ENCODE peak calls at places on chromosomes 4 and X, in six cellular contexts. One of them, this sample, is unnamed.

GRCh38 chr4:83371235-83371634 is 36.6 kb upstream of the HPSE start:
- DNase-seq in GM12891: no peak
- DNase-seq in K562: no peak
- DNase-seq in H1: no peak
- DNase-seq in HepG2: no peak
- DNase-seq in GM12878: no peak
- DNase-seq in this sample: no peak

GRCh38 chrX:14922437-14922836 is 49.2 kb downstream of the MOSPD2 start:
- DNase-seq in H1: no peak
- DNase-seq in K562: no peak
- DNase-seq in HepG2: no peak
- DNase-seq in GM12891: no peak
- DNase-seq in GM12878: no peak
- DNase-seq in this sample: no peak

GRCh38 chr4:106628616-106629606 is 260.3 kb upstream of the GIMD1 start:
- DNase-seq in GM12891: no peak
- DNase-seq in H1: no peak
- DNase-seq in HepG2: no peak
- DNase-seq in K562: no peak
- DNase-seq in GM12878: no peak
- DNase-seq in this sample: no peak

GRCh38 chrX:68989865-68990606 is 161.2 kb downstream of the EFNB1 start:
- DNase-seq in GM12891: no peak
- DNase-seq in HepG2: no peak
- DNase-seq in GM12878: no peak
- DNase-seq in K562: no peak
- DNase-seq in H1: peak; percentile 58
- DNase-seq in this sample: no peak

GRCh38 chr4:170079981-170080380 is 9.8 kb downstream of the AADAT start:
- DNase-seq in K562: no peak
- DNase-seq in H1: no peak
- DNase-seq in GM12891: no peak
- DNase-seq in GM12878: no peak
- DNase-seq in HepG2: no peak
- DNase-seq in this sample: no peak

GRCh38 chrX:95764972-95765451 is 919.6 kb upstream of the DIAPH2 start:
- DNase-seq in HepG2: peak; percentile 4
- DNase-seq in GM12891: no peak
- DNase-seq in K562: peak; percentile 14
- DNase-seq in H1: peak; percentile 41
- DNase-seq in GM12878: no peak
- DNase-seq in this sample: no peak

GRCh38 chrX:40072246-40072645 is 25.5 kb downstream of the BCOR start:
- DNase-seq in GM12891: no peak
- DNase-seq in H1: no peak
- DNase-seq in K562: no peak
- DNase-seq in HepG2: no peak
- DNase-seq in GM12878: no peak
- DNase-seq in this sample: no peak

GRCh38 chr4:9913846-9914245 is 107.5 kb downstream of the SLC2A9 start:
- DNase-seq in H1: no peak
- DNase-seq in K562: no peak
- DNase-seq in GM12891: no peak
- DNase-seq in HepG2: no peak
- DNase-seq in GM12878: no peak
- DNase-seq in this sample: no peak

GRCh38 chr4:86818211-86818610 is 31.0 kb downstream of the SLC10A6 start:
- DNase-seq in HepG2: no peak
- DNase-seq in K562: no peak
- DNase-seq in GM12891: no peak
- DNase-seq in GM12878: no peak
- DNase-seq in H1: no peak
- DNase-seq in this sample: no peak

GRCh38 chrX:47621851-47622250 is 2.2 kb upstream of the SYN1 start:
- DNase-seq in K562: no peak
- DNase-seq in GM12891: no peak
- DNase-seq in HepG2: no peak
- DNase-seq in GM12878: no peak
- DNase-seq in H1: no peak
- DNase-seq in this sample: no peak

GRCh38 chr4:83503974-83504373 is 19.1 kb upstream of the ABRAXAS1 start:
- DNase-seq in K562: no peak
- DNase-seq in H1: no peak
- DNase-seq in HepG2: no peak
- DNase-seq in GM12878: no peak
- DNase-seq in GM12891: no peak
- DNase-seq in this sample: no peak

GRCh38 chr4:47531241-47531953 is 46.3 kb downstream of the ATP10D start:
- DNase-seq in K562: no peak
- DNase-seq in GM12891: no peak
- DNase-seq in HepG2: peak; percentile 16
- DNase-seq in H1: no peak
- DNase-seq in GM12878: peak; percentile 86
- DNase-seq in this sample: peak; percentile 6

GRCh38 chrX:24357101-24357500 is 3.3 kb upstream of the SUPT20HL1 start:
- DNase-seq in HepG2: no peak
- DNase-seq in GM12891: no peak
- DNase-seq in GM12878: no peak
- DNase-seq in K562: no peak
- DNase-seq in H1: no peak
- DNase-seq in this sample: no peak

GRCh38 chrX:154840856-154841255 is 6.4 kb upstream of the SMIM9 start:
- DNase-seq in H1: no peak
- DNase-seq in K562: peak; percentile 75
- DNase-seq in HepG2: peak; percentile 16
- DNase-seq in GM12878: no peak
- DNase-seq in GM12891: no peak
- DNase-seq in this sample: no peak

GRCh38 chr4:22071749-22072148 is 123.2 kb upstream of the KCNIP4 start:
- DNase-seq in GM12878: no peak
- DNase-seq in GM12891: no peak
- DNase-seq in H1: no peak
- DNase-seq in K562: no peak
- DNase-seq in HepG2: no peak
- DNase-seq in this sample: no peak

GRCh38 chr4:176238819-176239218 is 30.2 kb downstream of the ASB5 start:
- DNase-seq in K562: no peak
- DNase-seq in GM12891: no peak
- DNase-seq in H1: no peak
- DNase-seq in HepG2: no peak
- DNase-seq in GM12878: no peak
- DNase-seq in this sample: no peak

GRCh38 chr4:100900134-100900533 is 382.3 kb upstream of the EMCN start:
- DNase-seq in GM12891: no peak
- DNase-seq in K562: no peak
- DNase-seq in HepG2: no peak
- DNase-seq in H1: no peak
- DNase-seq in GM12878: no peak
- DNase-seq in this sample: no peak

GRCh38 chr4:100895572-100896197 is 377.9 kb upstream of the EMCN start:
- DNase-seq in K562: no peak
- DNase-seq in HepG2: no peak
- DNase-seq in H1: no peak
- DNase-seq in GM12878: peak; percentile 19
- DNase-seq in GM12891: peak; percentile 8
- DNase-seq in this sample: peak; percentile 11

GRCh38 chr4:100894339-100894870 is 376.6 kb upstream of the EMCN start:
- DNase-seq in HepG2: no peak
- DNase-seq in H1: no peak
- DNase-seq in K562: no peak
- DNase-seq in GM12891: no peak
- DNase-seq in GM12878: no peak
- DNase-seq in this sample: no peak

GRCh38 chr4:100898844-100899243 is 381.0 kb upstream of the EMCN start:
- DNase-seq in GM12891: no peak
- DNase-seq in H1: no peak
- DNase-seq in K562: no peak
- DNase-seq in HepG2: no peak
- DNase-seq in GM12878: no peak
- DNase-seq in this sample: no peak
- TF ChIP-seq TAF1 in GM12891: no peak
- TF ChIP-seq TAF1 in H1: no peak
- TF ChIP-seq TAF1 in K562: no peak
- TF ChIP-seq TAF1 in HepG2: no peak
- TF ChIP-seq TAF1 in GM12878: no peak
- TF ChIP-seq TAF1 in this sample: no peak

DNA sequence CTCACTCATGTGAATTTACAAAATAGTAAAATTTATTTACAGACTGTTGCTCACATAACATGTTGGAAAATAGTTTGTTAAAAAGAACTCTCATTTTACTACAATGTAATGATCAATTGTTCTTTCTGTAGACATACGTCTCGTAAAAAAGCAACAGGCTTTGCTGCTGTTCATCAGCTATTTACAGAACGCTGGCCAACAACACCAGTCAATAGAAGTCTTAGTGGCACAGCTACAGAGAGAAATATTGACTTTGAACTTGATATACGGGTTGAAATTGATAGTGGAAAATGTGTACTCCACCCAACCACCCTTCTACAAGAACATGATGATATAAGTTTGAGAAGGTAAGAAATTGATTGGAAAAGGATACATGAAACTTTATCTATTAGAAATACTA is 47.6 kb upstream of the ADAD1 start:
- DNase-seq in K562: no peak
- DNase-seq in GM12891: no peak
- DNase-seq in H1: no peak
- DNase-seq in GM12878: no peak
- DNase-seq in HepG2: no peak
- DNase-seq in this sample: no peak
- TF ChIP-seq POLR2AphosphoS5 in K562: no peak
- TF ChIP-seq POLR2AphosphoS5 in GM12891: no peak
- TF ChIP-seq POLR2AphosphoS5 in H1: no peak
- TF ChIP-seq POLR2AphosphoS5 in GM12878: no peak
- TF ChIP-seq POLR2AphosphoS5 in HepG2: no peak
- TF ChIP-seq POLR2AphosphoS5 in this sample: no peak

DNA sequence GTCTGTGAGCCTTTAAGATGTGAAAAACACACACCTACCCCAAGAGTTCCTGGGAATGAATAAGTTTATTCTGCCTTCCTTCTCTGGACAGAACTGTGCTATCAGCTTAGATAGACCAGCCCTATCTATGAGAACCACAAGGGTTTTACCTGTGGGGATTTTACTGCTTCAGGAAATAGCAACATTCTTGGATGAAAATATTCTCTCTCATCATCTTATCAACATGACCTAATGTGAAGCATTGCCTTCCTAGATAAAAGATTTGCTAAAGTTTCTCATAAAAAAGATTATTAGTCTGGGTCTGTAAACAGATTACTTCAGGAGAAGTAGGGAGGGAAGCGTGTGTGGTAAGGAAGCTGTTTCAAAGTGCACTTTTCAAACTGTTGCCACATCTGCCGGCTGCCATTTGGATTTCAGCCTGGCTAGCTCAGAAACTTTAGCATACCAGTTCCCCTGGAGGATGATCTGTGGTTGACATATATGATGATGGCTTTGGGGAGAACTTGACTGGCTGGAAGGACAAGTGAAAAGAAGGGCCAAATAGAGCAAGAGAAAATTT is at the start of gene NOX1:
- DNase-seq in GM12878: no peak
- DNase-seq in H1: no peak
- DNase-seq in GM12891: no peak
- DNase-seq in K562: no peak
- DNase-seq in HepG2: no peak
- DNase-seq in this sample: no peak
- TF ChIP-seq POLR2A in GM12878: no peak
- TF ChIP-seq POLR2A in H1: no peak
- TF ChIP-seq POLR2A in GM12891: no peak
- TF ChIP-seq POLR2A in K562: no peak
- TF ChIP-seq POLR2A in HepG2: no peak
- TF ChIP-seq POLR2A in this sample: no peak

GRCh38 chrX:131734621-131735020 is 190.7 kb downstream of the OR13H1 start:
- DNase-seq in HepG2: no peak
- DNase-seq in GM12878: peak; percentile 93
- DNase-seq in GM12891: no peak
- DNase-seq in H1: no peak
- DNase-seq in K562: no peak
- DNase-seq in this sample: no peak

GRCh38 chrX:131729295-131729694 is 185.4 kb downstream of the OR13H1 start:
- DNase-seq in H1: no peak
- DNase-seq in K562: no peak
- DNase-seq in GM12891: no peak
- DNase-seq in GM12878: peak; percentile 88
- DNase-seq in HepG2: no peak
- DNase-seq in this sample: no peak

GRCh38 chrX:131739823-131740222 is 195.9 kb downstream of the OR13H1 start:
- DNase-seq in K562: peak; percentile 7
- DNase-seq in HepG2: peak; percentile 0
- DNase-seq in GM12878: no peak
- DNase-seq in GM12891: no peak
- DNase-seq in H1: no peak
- DNase-seq in this sample: no peak

GRCh38 chrX:131735127-131735526 is 191.3 kb downstream of the OR13H1 start:
- DNase-seq in H1: no peak
- DNase-seq in GM12878: no peak
- DNase-seq in HepG2: no peak
- DNase-seq in K562: no peak
- DNase-seq in GM12891: no peak
- DNase-seq in this sample: no peak
- TF ChIP-seq TAF1 in H1: no peak
- TF ChIP-seq TAF1 in GM12878: no peak
- TF ChIP-seq TAF1 in HepG2: no peak
- TF ChIP-seq TAF1 in K562: no peak
- TF ChIP-seq TAF1 in GM12891: no peak
- TF ChIP-seq TAF1 in this sample: no peak

DNA sequence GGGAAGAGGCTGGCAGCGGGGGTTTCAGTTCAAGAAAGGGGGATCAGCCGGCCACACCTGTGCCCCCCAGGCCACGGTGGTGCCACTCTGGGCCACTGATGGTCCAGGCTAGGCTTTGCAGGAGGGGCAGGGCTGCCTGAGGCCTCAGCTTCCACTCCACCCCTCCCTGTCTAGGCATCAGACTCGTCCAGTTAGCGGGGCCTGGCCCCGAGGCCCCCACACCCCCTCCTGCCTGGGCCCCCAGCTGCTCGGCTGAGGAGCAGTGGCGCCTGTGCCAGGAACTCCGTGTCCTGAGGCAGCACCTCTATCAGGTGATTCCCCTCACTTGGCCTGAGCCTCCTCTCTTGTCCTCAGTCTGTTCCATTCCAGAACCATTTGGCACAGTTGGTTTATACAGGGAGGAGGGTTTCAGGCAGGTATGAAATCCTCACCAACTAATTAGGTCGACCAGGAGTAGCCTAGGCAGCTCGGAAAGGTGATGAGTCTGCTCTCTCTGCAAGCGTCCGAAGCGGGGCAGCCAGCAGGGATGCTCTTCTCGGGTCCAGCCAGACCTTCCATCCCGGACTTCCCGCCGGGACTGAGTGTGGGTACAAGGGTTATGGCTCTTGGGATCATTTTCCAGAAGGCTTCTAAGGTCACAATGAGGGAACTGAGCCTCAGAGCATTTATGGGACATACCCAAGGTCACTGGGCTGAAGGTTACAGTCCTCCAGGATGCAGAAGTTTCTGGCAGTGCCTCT is 2.1 kb downstream of the NSG1 start:
- DNase-seq in H1: no peak
- DNase-seq in GM12878: no peak
- DNase-seq in GM12891: no peak
- DNase-seq in K562: no peak
- DNase-seq in HepG2: no peak
- DNase-seq in this sample: no peak
- TF ChIP-seq POLR2AphosphoS5 in H1: no peak
- TF ChIP-seq POLR2AphosphoS5 in GM12878: no peak
- TF ChIP-seq POLR2AphosphoS5 in GM12891: no peak
- TF ChIP-seq POLR2AphosphoS5 in K562: no peak
- TF ChIP-seq POLR2AphosphoS5 in HepG2: no peak
- TF ChIP-seq POLR2AphosphoS5 in this sample: no peak